ENCODE peak calls at places on chromosomes 6 and 20, in four cellular contexts. N is T-cell, F is RKO, I is C1 segment of cervical spinal cord. O is an unnamed sample.

GRCh38 chr6:134990262-134990661 is 40.4 kb upstream of the ALDH8A1 start:
- DNase-seq in F (no peak), I (no peak), N (no peak), O (no peak)

GRCh38 chr6:37675100-37675499 is 22.6 kb downstream of the MDGA1 start:
- DNase-seq in I (no peak), N (no peak), F (no peak), O (no peak)

GRCh38 chr6:170451762-170452651 is 101.1 kb downstream of the PSMB1 start:
- DNase-seq in I (no peak), N (no peak), F (no peak), O (no peak)

GRCh38 chr6:43834528-43835145 is 64.6 kb downstream of the VEGFA start:
- DNase-seq in F (no peak), I (no peak), N (no peak), O (no peak)

GRCh38 chr6:33438978-33439594 is 15.3 kb upstream of the ZBTB9 start:
- DNase-seq in F (no peak), N (no peak), I (no peak), O (no peak)

GRCh38 chr20:47535088-47535487 is 33.4 kb downstream of the NCOA3 start:
- DNase-seq in F (peak; percentile 11), I (no peak), N (no peak), O (no peak)

GRCh38 chr20:50475879-50476292 is 34.3 kb upstream of the PTPN1 start:
- DNase-seq in N (no peak), I (no peak), F (no peak), O (no peak)

GRCh38 chr6:75244063-75244575 is 518 bp upstream of the COX7A2 start:
- DNase-seq in F (peak; percentile 15), I (no peak), N (no peak), O (no peak)

GRCh38 chr6:100614933-100615332 is 150.2 kb upstream of the SIM1 start:
- DNase-seq in I (no peak), F (no peak), N (no peak), O (no peak)

GRCh38 chr20:23200914-23201313 is 114.8 kb upstream of the CD93 start:
- DNase-seq in F (peak; percentile 12), I (no peak), N (no peak), O (no peak)

GRCh38 chr6:1840491-1841121 is 230.9 kb downstream of the FOXC1 start:
- DNase-seq in I (no peak), N (no peak), F (no peak), O (no peak)

GRCh38 chr6:22929228-22929627 is 359.9 kb downstream of the HDGFL1 start:
- DNase-seq in F (no peak), I (no peak), N (no peak), O (no peak)

GRCh38 chr6:18047406-18047805 is 60.0 kb upstream of the KIF13A start:
- DNase-seq in I (no peak), N (no peak), F (peak; percentile 28), O (no peak)

GRCh38 chr6:21110684-21111398 is 482.7 kb upstream of the SOX4 start:
- DNase-seq in I (no peak), F (no peak), N (no peak), O (no peak)

GRCh38 chr6:44275749-44276648 is 5.7 kb downstream of the TMEM151B start:
- DNase-seq in I (no peak), F (no peak), N (no peak), O (no peak)

GRCh38 chr6:161415302-161415855 is 141.5 kb upstream of the AGPAT4 start:
- DNase-seq in N (no peak), F (no peak), I (no peak), O (no peak)

O was measured in dorsolateral prefrontal cortex.